ENCODE peak calls at places on chromosomes 11 and 22, in five cellular contexts. C is mesothelial cell of epicardium, S is transverse colon, A is GM12865, Q is GM10248. X is an unnamed sample.

GRCh38 chr22:47199949-47200272 is 437.5 kb downstream of the TBC1D22A start:
- DNase-seq in C (no peak), S (no peak), A (no peak), Q (no peak), X (no peak)

GRCh38 chr11:16365456-16366355 is 9.4 kb upstream of the SOX6 start:
- DNase-seq in C (no peak), S (no peak), A (no peak), Q (no peak), X (no peak)

GRCh38 chr11:17713851-17714250 is 5.5 kb upstream of the MYOD1 start:
- DNase-seq in C (no peak), S (no peak), A (no peak), Q (no peak), X (no peak)

GRCh38 chr11:27563201-27563600 is 56.6 kb upstream of the LIN7C start:
- DNase-seq in C (no peak), S (no peak), A (no peak), Q (no peak), X (no peak)

GRCh38 chr11:130666781-130667251 is 218.4 kb downstream of the ADAMTS15 start:
- DNase-seq in C (no peak), S (no peak), A (no peak), Q (no peak), X (no peak)

GRCh38 chr11:67230406-67230805 is 35.9 kb upstream of the GRK2 start:
- DNase-seq in C (no peak), S (no peak), A (no peak), Q (no peak), X (no peak)

GRCh38 chr22:24181088-24181995 is at the start of gene SUSD2:
- DNase-seq in C (no peak), S (peak), A (no peak), Q (no peak), X (no peak)

GRCh38 chr11:118531597-118532084 is 649 bp downstream of the TMEM25 start:
- DNase-seq in C (no peak), S (no peak), A (no peak), Q (peak), X (peak)

GRCh38 chr11:63537293-63538101 is 889 bp downstream of the PLAAT4 start:
- DNase-seq in C (no peak), S (peak), A (no peak), Q (no peak), X (peak)

GRCh38 chr22:44276706-44277403 is 35.9 kb downstream of the SHISAL1 start:
- DNase-seq in C (no peak), S (no peak), A (no peak), Q (no peak), X (no peak)

GRCh38 chr11:115981814-115982471 is 477.7 kb upstream of the CADM1 start:
- DNase-seq in C (no peak), S (no peak), A (no peak), Q (no peak), X (no peak)

GRCh38 chr22:29314537-29315285 is 786 bp downstream of the RASL10A start:
- DNase-seq in C (no peak), S (peak), A (no peak), Q (no peak), X (no peak)

DNA sequence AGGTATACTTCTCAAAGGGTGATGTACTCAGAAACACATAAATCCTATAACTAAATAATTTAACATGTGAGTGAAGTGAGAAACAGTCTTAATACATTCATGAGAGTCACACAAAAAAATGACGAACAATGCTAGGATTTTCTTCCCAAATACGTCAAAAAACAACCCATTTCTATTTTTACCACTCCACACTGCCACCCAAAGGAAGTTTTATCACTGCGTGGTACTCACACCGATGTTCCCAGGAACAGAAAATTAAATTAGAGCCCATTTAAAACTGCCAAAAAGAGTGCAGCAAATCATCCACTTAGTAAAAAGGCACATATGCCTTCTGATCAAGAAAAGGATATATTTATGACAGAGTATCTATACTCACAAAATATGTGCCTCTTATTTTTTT is 710.9 kb upstream of the FAT3 start:
- DNase-seq in C (no peak), S (no peak), A (no peak), Q (no peak), X (no peak)
- TF ChIP-seq CTCF in C (no peak), S (no peak), A (no peak), Q (no peak), X (no peak)

DNA sequence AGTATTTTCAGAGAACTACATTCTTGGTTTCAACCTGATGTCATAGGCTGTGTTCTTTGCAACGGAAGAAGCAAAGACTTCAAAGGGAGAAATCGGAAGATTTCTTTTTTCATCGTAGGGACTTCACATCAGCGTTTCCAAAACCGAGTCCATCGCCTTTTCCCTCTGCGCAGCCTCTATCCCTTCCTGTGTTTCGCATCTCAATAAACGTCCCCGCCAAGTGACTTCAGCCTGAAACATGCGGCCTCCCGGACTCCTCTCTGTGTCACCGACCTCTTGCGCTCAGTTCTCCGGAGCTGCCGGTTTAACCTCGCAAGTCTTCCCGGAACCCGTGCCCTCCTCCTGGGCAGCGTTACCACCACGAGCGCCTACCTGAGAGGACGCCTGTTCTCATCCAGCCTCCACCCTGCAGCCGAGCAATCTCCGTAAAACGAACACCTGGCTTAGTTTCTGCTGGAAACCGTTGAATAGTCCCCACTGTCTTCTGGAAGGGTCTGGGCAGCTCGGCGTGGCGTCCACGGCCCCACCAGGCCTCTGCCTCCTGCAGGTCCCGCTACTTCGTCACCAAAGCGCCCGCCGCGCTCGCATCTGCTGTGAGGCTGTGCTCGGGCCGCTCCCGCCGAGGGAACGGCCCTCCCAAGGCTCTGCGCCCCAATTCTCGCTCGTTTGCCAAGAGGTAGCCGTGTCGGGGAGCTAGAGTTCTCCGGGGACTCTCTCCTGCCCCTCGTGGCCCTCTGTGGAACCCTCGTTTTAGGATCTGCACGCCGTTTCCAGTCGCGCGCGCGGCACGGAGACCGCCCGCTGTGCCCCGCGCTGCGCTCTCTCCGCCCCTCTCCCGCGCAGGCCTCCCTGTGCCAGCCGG is at the start of gene GLB1L3:
- DNase-seq in C (no peak), S (peak), A (peak), Q (peak), X (peak)
- TF ChIP-seq CTCF in C (no peak), S (peak), A (peak), Q (peak), X (peak)

GRCh38 chr11:79309402-79309801 is 131.4 kb downstream of the TENM4 start:
- DNase-seq in C (no peak), S (no peak), A (no peak), Q (no peak), X (no peak)
- TF ChIP-seq CTCF in C (no peak), S (no peak), A (no peak), Q (no peak), X (no peak)

GRCh38 chr11:19934828-19935259 is 222.2 kb downstream of the NAV2 start:
- DNase-seq in C (no peak), S (no peak), A (no peak), Q (no peak), X (no peak)
- TF ChIP-seq CTCF in C (no peak), S (no peak), A (no peak), Q (no peak), X (no peak)

DNA sequence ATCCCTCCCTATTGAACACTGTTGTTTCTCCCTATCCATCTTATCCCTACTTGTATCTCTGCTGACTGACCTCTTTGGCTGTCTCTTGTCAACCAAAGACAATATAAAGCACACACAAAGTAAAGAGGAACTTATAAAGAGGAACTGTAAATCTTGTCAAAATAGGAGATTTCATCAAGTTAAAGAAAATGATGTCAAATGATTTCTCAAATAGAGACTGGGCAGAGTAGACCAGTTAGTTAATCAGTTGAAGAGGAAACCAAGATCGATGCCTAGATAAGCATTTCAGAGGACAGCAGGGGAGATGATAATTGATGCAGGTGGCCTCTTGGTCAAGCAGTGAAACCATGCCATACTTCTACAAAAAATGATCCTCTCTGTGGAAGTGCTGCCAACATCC is 22.7 kb downstream of the KCNQ1OT1 start:
- DNase-seq in C (no peak), S (no peak), A (no peak), Q (no peak), X (no peak)
- TF ChIP-seq CTCF in C (no peak), S (no peak), A (no peak), Q (no peak), X (no peak)